ENCODE peak calls at places on chromosomes 4 and X, in ten cellular contexts. Y is neural progenitor cell; D is cardiac muscle cell; L is thoracic aorta; Q is heart right ventricle; P is keratinocyte; R is CD8-positive, alpha-beta T cell; S is A549; K is ovary; A is transverse colon. J is an unnamed sample.

GRCh38 chr4:118005883-118006282 is 28.4 kb upstream of the NDST3 start:
- DNase-seq in S (no peak), Q (no peak), D (no peak), A (no peak), R (no peak), P (no peak), L (no peak), Y (peak), K (no peak), J (no peak)

GRCh38 chrX:19697416-19697815 is 182.1 kb upstream of the MAP3K15 start:
- DNase-seq in K (no peak), P (no peak), S (peak), L (no peak), A (no peak), R (no peak), Y (no peak), D (no peak), Q (no peak), J (no peak)

GRCh38 chrX:48769230-48769629 is 7.7 kb downstream of the GLOD5 start:
- DNase-seq in Q (no peak), L (no peak), K (no peak), R (no peak), D (no peak), S (no peak), A (no peak), P (no peak), Y (no peak), J (no peak)

GRCh38 chrX:8913665-8914409 is 112.7 kb upstream of the FAM9A start:
- DNase-seq in R (no peak), D (peak), K (peak), A (peak), P (no peak), L (no peak), S (no peak), Y (no peak), Q (peak), J (no peak)

GRCh38 chr4:52157641-52158316 is 106.7 kb downstream of the SPATA18 start:
- DNase-seq in L (no peak), K (no peak), P (no peak), Q (peak), A (no peak), S (no peak), Y (no peak), R (no peak), D (peak), J (no peak)

GRCh38 chr4:94765174-94765573 is 7.4 kb downstream of the BMPR1B start:
- DNase-seq in A (no peak), L (no peak), P (no peak), K (no peak), Q (no peak), S (no peak), D (no peak), Y (no peak), R (no peak), J (no peak)

GRCh38 chr4:181254771-181255170 is 988.4 kb upstream of the TENM3 start:
- DNase-seq in P (no peak), S (no peak), Y (no peak), Q (no peak), D (no peak), K (no peak), A (no peak), R (no peak), L (no peak), J (no peak)

GRCh38 chrX:152991123-152991522 is 2.8 kb downstream of the PNMA5 start:
- DNase-seq in Y (no peak), D (no peak), R (no peak), S (no peak), L (no peak), Q (no peak), A (no peak), K (no peak), P (no peak), J (no peak)

GRCh38 chr4:155891058-155891457 is 12.4 kb upstream of the TDO2 start:
- DNase-seq in A (no peak), D (peak), S (no peak), K (no peak), Q (no peak), R (no peak), P (no peak), Y (no peak), L (no peak), J (no peak)

GRCh38 chrX:4547218-4547836 is 833.9 kb upstream of the PRKX start:
- DNase-seq in A (peak), R (no peak), Y (peak), P (peak), K (peak), Q (peak), S (peak), D (peak), L (no peak), J (no peak)

GRCh38 chr4:189124149-189124758 is 816.4 kb upstream of the FRG1 start:
- DNase-seq in S (no peak), Q (no peak), K (peak), D (peak), P (no peak), Y (peak), A (no peak), L (no peak), R (no peak), J (no peak)

GRCh38 chr4:37719021-37719420 is 32.8 kb upstream of the RELL1 start:
- DNase-seq in P (no peak), D (no peak), R (no peak), S (no peak), A (no peak), L (no peak), Q (no peak), K (no peak), Y (no peak), J (no peak)

GRCh38 chr4:37722000-37722638 is 35.9 kb upstream of the RELL1 start:
- DNase-seq in Y (no peak), Q (no peak), D (no peak), P (no peak), A (no peak), S (no peak), K (no peak), R (no peak), L (no peak), J (no peak)

GRCh38 chr4:37723067-37723466 is 36.9 kb upstream of the RELL1 start:
- DNase-seq in Q (no peak), D (no peak), L (no peak), P (no peak), Y (no peak), R (no peak), K (no peak), A (no peak), S (no peak), J (no peak)

GRCh38 chr4:37715889-37716402 is 29.8 kb upstream of the RELL1 start:
- DNase-seq in K (no peak), P (peak), Y (no peak), R (no peak), Q (peak), S (no peak), L (no peak), A (peak), D (peak), J (no peak)

DNA sequence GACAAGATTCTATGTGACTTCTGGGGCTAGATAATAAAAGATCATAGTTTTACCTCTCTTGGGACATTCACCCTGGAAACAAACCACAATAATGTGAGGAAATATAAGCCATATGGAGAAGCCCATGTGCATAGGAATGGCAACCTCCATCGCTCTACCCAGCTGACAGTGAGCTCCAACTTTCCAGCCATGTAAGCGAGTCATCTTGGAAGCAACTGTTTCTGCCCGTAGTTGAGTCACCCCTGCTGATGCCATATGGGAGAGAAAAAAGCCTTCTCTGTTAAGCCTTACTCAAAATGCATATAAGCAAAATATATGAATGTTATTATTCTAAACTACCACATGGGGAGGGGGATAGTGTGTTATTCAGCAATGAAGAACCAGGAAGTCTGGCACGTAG is 31.4 kb upstream of the RELL1 start:
- DNase-seq in Y (no peak), L (no peak), R (no peak), Q (no peak), K (no peak), P (peak), D (peak), A (no peak), S (no peak), J (no peak)
- H3K27ac ChIP-seq in Y (no peak), L (no peak), R (no peak), Q (no peak), K (no peak), P (no peak), D (no peak), A (no peak), S (no peak), J (no peak)

GRCh38 chrX:65862638-65863037 is 177.2 kb downstream of the VSIG4 start:
- DNase-seq in S (no peak), L (no peak), D (no peak), P (no peak), K (no peak), Y (no peak), R (no peak), A (no peak), Q (no peak), J (no peak)
- H3K4me3 ChIP-seq in S (no peak), L (no peak), D (no peak), P (no peak), K (no peak), Y (no peak), R (no peak), A (no peak), Q (no peak), J (no peak)

GRCh38 chrX:47570794-47571193 is 9.8 kb downstream of the ARAF start:
- DNase-seq in L (no peak), K (no peak), P (no peak), Y (no peak), S (no peak), D (no peak), R (no peak), A (no peak), Q (no peak), J (no peak)

GRCh38 chrX:47571215-47571614 is 10.2 kb downstream of the ARAF start:
- DNase-seq in Q (no peak), K (no peak), S (no peak), P (no peak), D (no peak), Y (no peak), L (no peak), R (no peak), A (no peak), J (no peak)

GRCh38 chrX:47571896-47572295 is 10.3 kb upstream of the TIMP1 start:
- DNase-seq in A (no peak), R (no peak), Y (no peak), P (no peak), S (no peak), L (no peak), D (no peak), K (no peak), Q (no peak), J (no peak)

GRCh38 chrX:47566841-47567240 is 5.8 kb downstream of the ARAF start:
- DNase-seq in S (no peak), D (no peak), A (no peak), Y (no peak), L (no peak), K (no peak), Q (no peak), P (no peak), R (no peak), J (no peak)

DNA sequence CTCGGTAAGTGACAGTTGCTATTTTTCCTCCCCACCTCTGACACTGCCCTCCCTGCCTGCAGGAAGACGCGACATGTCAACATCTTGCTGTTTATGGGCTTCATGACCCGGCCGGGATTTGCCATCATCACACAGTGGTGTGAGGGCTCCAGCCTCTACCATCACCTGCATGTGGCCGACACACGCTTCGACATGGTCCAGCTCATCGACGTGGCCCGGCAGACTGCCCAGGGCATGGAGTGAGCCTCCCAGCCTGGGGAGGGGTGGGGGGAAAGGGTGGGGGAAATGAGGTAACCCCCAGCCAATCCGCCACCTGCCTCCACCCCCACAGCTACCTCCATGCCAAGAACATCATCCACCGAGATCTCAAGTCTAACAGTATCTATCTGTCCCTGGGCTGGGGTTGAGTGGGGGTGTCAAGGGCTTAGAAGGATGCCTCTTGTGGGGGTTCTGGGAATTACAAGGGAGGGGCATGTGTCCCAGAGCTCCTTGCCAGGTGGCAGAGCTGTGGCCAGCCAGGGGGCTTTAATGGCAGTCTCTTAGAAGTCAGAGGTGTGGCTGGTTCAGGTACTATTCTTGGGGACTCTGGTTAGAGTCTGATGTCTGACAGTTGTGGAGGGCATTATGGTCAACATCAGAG is 7.8 kb downstream of the ARAF start:
- DNase-seq in K (no peak), S (peak), P (no peak), R (no peak), Y (peak), L (no peak), Q (no peak), D (no peak), A (no peak), J (no peak)
- TF ChIP-seq CTCF in K (no peak), S (no peak), P (peak), R (peak), Y (peak), L (peak), Q (peak), D (peak), A (peak), J (no peak)

GRCh38 chr4:79049840-79050520 is 110.7 kb upstream of the PAQR3 start:
- DNase-seq in Q (no peak), K (no peak), P (no peak), L (no peak), S (no peak), R (no peak), Y (no peak), A (peak), D (no peak), J (peak)

GRCh38 chr4:79042079-79042674 is 102.9 kb upstream of the PAQR3 start:
- DNase-seq in A (no peak), D (peak), R (no peak), Y (peak), P (no peak), S (no peak), L (no peak), K (no peak), Q (peak), J (no peak)

GRCh38 chr4:79046191-79046590 is 107.0 kb upstream of the PAQR3 start:
- DNase-seq in P (no peak), A (no peak), Q (no peak), Y (no peak), K (no peak), L (no peak), R (no peak), S (no peak), D (no peak), J (no peak)

GRCh38 chr4:79048878-79049277 is 109.6 kb upstream of the PAQR3 start:
- DNase-seq in D (no peak), Q (no peak), R (no peak), L (no peak), K (no peak), A (no peak), P (no peak), Y (no peak), S (no peak), J (no peak)

DNA sequence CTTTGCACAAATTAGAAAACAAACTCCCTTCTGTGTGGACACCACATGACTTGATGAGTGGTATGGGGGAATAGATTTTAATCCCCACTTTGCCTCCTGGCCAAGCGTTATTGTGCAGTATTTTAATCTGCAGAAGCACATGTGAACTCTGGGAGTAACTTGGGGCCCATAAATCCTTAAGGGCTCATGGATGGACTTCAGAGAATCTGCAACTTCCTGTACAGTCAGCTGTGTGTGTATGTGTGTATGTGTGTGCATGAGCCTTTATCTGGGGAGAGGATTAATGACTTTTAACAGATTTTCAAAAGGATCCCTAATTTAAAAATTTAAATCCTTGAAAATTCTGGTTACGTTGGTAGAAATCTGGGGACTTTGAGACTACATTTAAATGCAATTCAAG is 105.0 kb upstream of the PAQR3 start:
- DNase-seq in A (no peak), S (no peak), R (no peak), K (no peak), D (no peak), Y (no peak), Q (no peak), L (no peak), P (no peak), J (no peak)
- H3K27ac ChIP-seq in A (no peak), S (no peak), R (no peak), K (no peak), D (no peak), Y (no peak), Q (no peak), L (no peak), P (no peak), J (no peak)

DNA sequence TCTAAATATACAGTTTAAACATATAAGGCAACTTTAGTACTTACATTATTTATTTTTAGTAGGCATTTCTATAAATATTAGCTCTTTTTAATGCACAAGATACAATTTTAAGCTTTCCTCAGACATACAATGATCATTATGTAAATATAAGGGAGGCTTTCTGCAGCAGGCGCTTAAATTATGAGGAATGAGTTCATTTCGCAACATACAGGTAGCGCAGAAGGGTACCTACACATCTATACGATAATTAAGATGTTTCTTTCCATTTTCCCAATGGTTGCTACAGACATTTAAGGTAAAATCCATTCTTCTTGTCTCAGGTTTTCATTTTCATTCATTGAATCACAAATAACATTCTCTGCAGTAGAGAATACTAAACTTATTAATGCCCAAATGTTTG is 1.2 kb downstream of the AASDH start:
- DNase-seq in S (no peak), A (no peak), R (no peak), Y (no peak), L (no peak), D (no peak), K (no peak), P (no peak), Q (no peak), J (no peak)
- H3K4me3 ChIP-seq in S (peak), A (peak), R (no peak), Y (peak), L (peak), D (no peak), K (no peak), P (peak), Q (no peak), J (no peak)

DNA sequence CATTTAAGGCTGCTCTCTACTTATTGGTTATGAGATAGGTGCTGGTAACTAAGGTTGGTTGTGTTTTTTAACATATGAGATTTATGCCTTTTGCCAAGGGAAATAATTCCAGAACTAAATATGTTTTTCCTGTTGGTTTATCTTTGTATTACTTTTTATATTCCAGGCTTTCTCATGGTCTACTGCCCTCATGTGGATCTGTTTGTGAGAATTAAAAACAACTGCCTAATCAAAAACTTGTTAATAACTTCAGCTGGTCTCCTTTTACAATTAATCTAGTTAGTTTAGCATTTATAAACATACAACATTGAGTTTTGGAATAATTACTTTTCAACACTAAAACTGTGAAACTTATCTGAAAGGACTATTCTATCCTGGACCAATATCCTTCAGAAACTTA is 1208.3 kb downstream of the ADGRL3 start:
- DNase-seq in A (no peak), Y (no peak), L (no peak), S (no peak), P (no peak), K (no peak), D (no peak), R (no peak), Q (no peak), J (no peak)
- TF ChIP-seq CTCF in A (no peak), Y (no peak), L (no peak), S (no peak), P (no peak), K (no peak), D (no peak), R (no peak), Q (peak), J (no peak)

DNA sequence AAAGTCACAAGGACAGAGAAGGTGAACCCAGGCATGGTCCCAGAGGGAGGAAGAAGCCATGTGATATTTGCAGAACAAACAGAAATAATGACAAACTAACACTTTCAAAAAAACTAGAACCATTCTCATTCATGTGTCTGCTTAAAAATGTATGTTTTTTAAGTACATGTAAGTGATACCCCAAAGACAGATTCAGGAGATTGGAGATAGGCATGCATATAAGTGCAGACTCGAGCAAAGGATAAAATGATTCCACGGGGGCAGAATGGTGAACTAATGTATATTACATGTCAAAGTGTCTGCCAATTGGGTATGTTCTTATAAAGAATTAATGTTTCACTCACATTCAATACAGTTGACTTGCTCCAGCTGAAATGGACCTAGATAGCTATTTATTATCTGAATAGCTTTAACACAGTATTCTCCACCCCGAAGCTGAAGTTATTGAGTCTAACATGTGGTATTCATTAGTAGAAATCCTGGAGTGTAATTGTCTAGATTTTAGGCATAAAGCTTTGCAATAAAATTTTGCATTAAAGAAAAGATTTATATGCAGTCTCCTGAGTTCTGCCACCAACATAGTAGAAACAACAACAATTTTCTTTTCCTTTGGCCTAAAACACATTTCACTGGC is 90.4 kb upstream of the DCLK2 start:
- DNase-seq in P (no peak), Y (no peak), D (no peak), A (no peak), Q (no peak), S (no peak), L (no peak), R (no peak), K (no peak), J (no peak)
- H3K27ac ChIP-seq in P (no peak), Y (no peak), D (no peak), A (no peak), Q (no peak), S (no peak), L (no peak), R (no peak), K (no peak), J (no peak)